ENCODE peak calls at places on chromosomes 3 and 15, in five cellular contexts. K, C, Y, E and R are unnamed samples.

GRCh38 chr15:89833966-89834365 is 19.3 kb upstream of the ANPEP start:
- DNase-seq in K (no peak), C (no peak), Y (no peak), E (no peak), R (no peak)

GRCh38 chr15:87477759-87478687 is 778.5 kb downstream of the NTRK3 start:
- DNase-seq in K (peak), C (peak), Y (no peak), E (no peak), R (no peak)

GRCh38 chr15:23014394-23015000 is 24.9 kb downstream of the TUBGCP5 start:
- DNase-seq in K (no peak), C (no peak), Y (no peak), E (no peak), R (no peak)

GRCh38 chr3:152257246-152258074 is 11.3 kb upstream of the MBNL1 start:
- DNase-seq in K (no peak), C (peak), Y (no peak), E (no peak), R (no peak)

GRCh38 chr3:58696093-58696492 is 29.5 kb upstream of the FAM3D start:
- DNase-seq in K (no peak), C (no peak), Y (no peak), E (no peak), R (no peak)

GRCh38 chr3:24359645-24360462 is 134.8 kb downstream of the THRB start:
- DNase-seq in K (no peak), C (no peak), Y (no peak), E (no peak), R (no peak)

GRCh38 chr3:39323454-39323853 is 6.1 kb upstream of the CCR8 start:
- DNase-seq in K (no peak), C (no peak), Y (no peak), E (no peak), R (no peak)

GRCh38 chr3:168531116-168531515 is 435.4 kb upstream of the GOLIM4 start:
- DNase-seq in K (no peak), C (no peak), Y (no peak), E (no peak), R (no peak)

GRCh38 chr15:43509002-43509922 is 8.1 kb upstream of the MAP1A start:
- DNase-seq in K (no peak), C (no peak), Y (no peak), E (no peak), R (peak)

GRCh38 chr3:134314588-134315285 is 59.5 kb downstream of the AMOTL2 start:
- DNase-seq in K (no peak), C (no peak), Y (no peak), E (no peak), R (no peak)

GRCh38 chr3:171268677-171269076 is 191.5 kb downstream of the TNIK start:
- DNase-seq in K (no peak), C (no peak), Y (no peak), E (no peak), R (no peak)

GRCh38 chr3:63818282-63819150 is 583 bp upstream of the C3orf49 start:
- DNase-seq in K (peak), C (peak), Y (peak), E (peak), R (no peak)

GRCh38 chr3:55489804-55490132 is 2.7 kb upstream of the WNT5A start:
- DNase-seq in K (peak), C (no peak), Y (no peak), E (peak), R (peak)

GRCh38 chr3:107206141-107206540 is 171.1 kb upstream of the CCDC54 start:
- DNase-seq in K (peak), C (peak), Y (peak), E (no peak), R (no peak)

GRCh38 chr3:52784931-52785590 is 7.7 kb downstream of the ITIH1 start:
- DNase-seq in K (no peak), C (no peak), Y (no peak), E (no peak), R (no peak)

GRCh38 chr3:134602440-134602814 is 48.4 kb downstream of the KY start:
- DNase-seq in K (no peak), C (no peak), Y (no peak), E (no peak), R (no peak)

GRCh38 chr3:54873059-54873695 is 54.7 kb downstream of the LRTM1 start:
- DNase-seq in K (no peak), C (no peak), Y (no peak), E (no peak), R (no peak)

GRCh38 chr3:156787015-156787414 is 39.1 kb upstream of the LEKR1 start:
- DNase-seq in K (no peak), C (no peak), Y (no peak), E (no peak), R (no peak)

GRCh38 chr15:57692709-57693108 is 13.8 kb upstream of the POLR2M start:
- DNase-seq in K (no peak), C (no peak), Y (no peak), E (no peak), R (no peak)

GRCh38 chr3:134371542-134372324 is 2.5 kb downstream of the AMOTL2 start:
- DNase-seq in K (no peak), C (no peak), Y (no peak), E (no peak), R (peak)

GRCh38 chr15:39400002-39400401 is 180.9 kb upstream of the THBS1 start:
- DNase-seq in K (no peak), C (no peak), Y (no peak), E (no peak), R (no peak)

GRCh38 chr3:186520436-186520835 is 23.7 kb downstream of the CRYGS start:
- DNase-seq in K (no peak), C (no peak), Y (no peak), E (no peak), R (no peak)

GRCh38 chr15:95760508-95760907 is 570.0 kb upstream of the NR2F2 start:
- DNase-seq in K (no peak), C (no peak), Y (no peak), E (peak), R (peak)

GRCh38 chr3:123766195-123767019 is 117.7 kb downstream of the MYLK start:
- DNase-seq in K (no peak), C (no peak), Y (no peak), E (no peak), R (no peak)

GRCh38 chr3:14203521-14204079 is 25.0 kb downstream of the LSM3 start:
- DNase-seq in K (peak), C (peak), Y (peak), E (peak), R (peak)

GRCh38 chr3:12708584-12709192 is 44.8 kb upstream of the RAF1 start:
- DNase-seq in K (peak), C (peak), Y (no peak), E (no peak), R (peak)

GRCh38 chr3:183210341-183210740 is 42.7 kb upstream of the B3GNT5 start:
- DNase-seq in K (no peak), C (no peak), Y (no peak), E (no peak), R (no peak)

GRCh38 chr3:54830658-54831057 is 97.2 kb downstream of the LRTM1 start:
- DNase-seq in K (no peak), C (no peak), Y (peak), E (no peak), R (no peak)

GRCh38 chr3:28286595-28286994 is 45.2 kb downstream of the CMC1 start:
- DNase-seq in K (peak), C (peak), Y (peak), E (no peak), R (no peak)

GRCh38 chr3:197309528-197310361 is 11.3 kb upstream of the DLG1 start:
- DNase-seq in K (peak), C (peak), Y (peak), E (no peak), R (no peak)

GRCh38 chr3:123244128-123244527 is 42.4 kb downstream of the SEC22A start:
- DNase-seq in K (no peak), C (peak), Y (no peak), E (no peak), R (no peak)

GRCh38 chr3:178022599-178022998 is 513.6 kb upstream of the KCNMB2 start:
- DNase-seq in K (no peak), C (peak), Y (peak), E (no peak), R (no peak)

GRCh38 chr3:115855911-115856310 is 232.6 kb downstream of the GAP43 start:
- DNase-seq in K (no peak), C (no peak), Y (no peak), E (no peak), R (no peak)

GRCh38 chr3:188516515-188516914 is 362.6 kb downstream of the LPP start:
- DNase-seq in K (no peak), C (no peak), Y (no peak), E (no peak), R (no peak)

GRCh38 chr3:188510366-188510765 is 356.4 kb downstream of the LPP start:
- DNase-seq in K (peak), C (peak), Y (no peak), E (no peak), R (no peak)

GRCh38 chr3:188509316-188509715 is 355.4 kb downstream of the LPP start:
- DNase-seq in K (no peak), C (no peak), Y (no peak), E (no peak), R (no peak)

GRCh38 chr3:188518416-188518815 is 364.5 kb downstream of the LPP start:
- DNase-seq in K (no peak), C (no peak), Y (no peak), E (no peak), R (no peak)

GRCh38 chr3:188513662-188514328 is 359.8 kb downstream of the LPP start:
- DNase-seq in K (no peak), C (no peak), Y (no peak), E (no peak), R (no peak)
- TF ChIP-seq CTCF in K (no peak), C (no peak), Y (no peak), E (no peak), R (no peak)

GRCh38 chr3:148642616-148643015 is 55.1 kb upstream of the AGTR1 start:
- DNase-seq in K (no peak), C (no peak), Y (no peak), E (no peak), R (no peak)

GRCh38 chr3:148641712-148642111 is 56.0 kb upstream of the AGTR1 start:
- DNase-seq in K (no peak), C (no peak), Y (no peak), E (no peak), R (no peak)

GRCh38 chr3:148642214-148642613 is 55.5 kb upstream of the AGTR1 start:
- DNase-seq in K (no peak), C (no peak), Y (no peak), E (no peak), R (no peak)

GRCh38 chr3:148646126-148646660 is 51.5 kb upstream of the AGTR1 start:
- DNase-seq in K (no peak), C (no peak), Y (no peak), E (no peak), R (no peak)

DNA sequence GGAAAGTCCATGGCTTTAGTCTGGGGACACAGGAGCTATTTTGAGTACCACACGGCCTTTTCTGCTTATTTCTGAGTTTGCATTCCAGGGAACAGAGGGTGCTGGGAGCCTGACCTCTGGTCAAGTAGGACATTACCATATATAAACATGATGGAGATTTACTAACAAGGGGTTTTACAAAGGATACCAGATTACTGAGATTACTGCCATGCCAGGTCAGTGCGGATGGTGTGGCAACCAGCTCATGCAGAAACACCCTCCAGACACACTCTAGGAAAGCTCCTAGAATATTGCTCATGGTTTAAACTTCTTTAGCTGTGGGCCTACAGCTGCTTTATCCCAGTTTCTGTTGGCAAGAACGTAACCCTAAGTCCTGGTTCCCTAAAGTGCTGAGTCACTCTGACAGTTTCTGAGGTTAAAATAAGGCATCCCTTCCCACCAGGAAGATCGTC is 54.3 kb upstream of the AGTR1 start:
- DNase-seq in K (no peak), C (peak), Y (no peak), E (no peak), R (no peak)
- H3K27ac ChIP-seq in K (no peak), C (no peak), Y (no peak), E (no peak), R (no peak)

DNA sequence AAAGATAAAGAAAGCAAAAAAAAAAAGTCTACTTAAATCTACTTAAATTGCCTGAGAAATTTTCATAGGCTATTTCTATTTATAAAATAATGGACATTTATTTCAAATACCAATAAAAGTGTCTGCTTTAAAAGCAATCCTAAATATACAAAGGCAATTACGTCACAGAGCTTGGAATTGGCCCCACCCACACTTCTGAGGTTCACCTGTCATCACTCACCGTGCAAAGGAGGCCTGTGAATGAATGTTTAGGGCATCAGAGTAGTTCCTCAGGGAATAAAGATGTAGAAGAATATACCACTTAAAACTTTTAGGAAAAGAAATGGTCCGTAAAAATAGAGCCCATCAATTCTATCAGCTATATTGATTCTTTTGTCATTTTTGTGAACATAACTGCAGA is 621.8 kb downstream of the ROBO1 start:
- DNase-seq in K (no peak), C (no peak), Y (no peak), E (no peak), R (no peak)
- TF ChIP-seq CTCF in K (no peak), C (no peak), Y (no peak), E (no peak), R (no peak)

GRCh38 chr15:63044077-63044644 is 1.6 kb downstream of the TPM1 start:
- DNase-seq in K (no peak), C (peak), Y (no peak), E (no peak), R (no peak)
- H3K27ac ChIP-seq in K (peak), C (peak), Y (no peak), E (no peak), R (peak)

GRCh38 chr15:101348643-101349496 is 53.8 kb upstream of the SNRPA1 start:
- DNase-seq in K (peak), C (peak), Y (no peak), E (no peak), R (no peak)

GRCh38 chr15:101349497-101349951 is 54.5 kb upstream of the SNRPA1 start:
- DNase-seq in K (no peak), C (peak), Y (no peak), E (no peak), R (no peak)

GRCh38 chr15:101346928-101347327 is 51.9 kb upstream of the SNRPA1 start:
- DNase-seq in K (no peak), C (no peak), Y (no peak), E (no peak), R (no peak)

GRCh38 chr15:101348015-101348414 is 53.0 kb upstream of the SNRPA1 start:
- DNase-seq in K (no peak), C (no peak), Y (no peak), E (no peak), R (no peak)

DNA sequence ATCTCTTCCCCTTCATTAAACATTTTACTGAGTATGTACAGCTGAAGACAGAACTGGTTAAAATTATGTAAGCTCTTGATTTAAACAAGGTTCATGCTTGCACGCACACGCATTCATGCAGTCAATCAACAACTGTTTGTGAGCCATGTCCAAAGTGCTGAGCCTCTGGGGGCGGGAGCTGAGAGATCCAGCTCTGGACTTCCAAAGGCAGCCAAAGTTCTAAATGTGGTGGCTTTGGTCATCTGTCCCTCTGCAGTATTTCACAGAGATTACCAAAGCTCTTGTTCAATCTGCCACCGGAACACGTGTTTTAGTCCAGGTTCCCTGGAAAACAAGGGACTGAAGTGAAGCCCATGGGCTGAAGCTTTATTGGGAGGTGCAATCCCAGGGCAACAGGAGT is 52.4 kb upstream of the SNRPA1 start:
- DNase-seq in K (no peak), C (no peak), Y (no peak), E (no peak), R (no peak)
- TF ChIP-seq CTCF in K (no peak), C (no peak), Y (no peak), E (no peak), R (no peak)